ENCODE peak calls at places on chromosomes 5 and 9, in five cellular contexts. S is fibroblast of lung, Q is AG09309, C is D341Med, R is hypothalamus. K is an unnamed sample.

GRCh38 chr9:35972093-35972492 is 14.1 kb upstream of the OR2S2 start:
- DNase-seq in S (peak; percentile 30), Q (no peak), C (no peak), R (no peak), K (no peak)

GRCh38 chr9:21096172-21096900 is 18.6 kb upstream of the IFNB1 start:
- DNase-seq in S (peak; percentile 26), Q (peak; percentile 54), C (no peak), R (no peak), K (peak; percentile 14)

GRCh38 chr5:1182633-1183423 is 18.6 kb upstream of the SLC6A19 start:
- DNase-seq in S (no peak), Q (no peak), C (no peak), R (peak; percentile 77), K (peak; percentile 99)

GRCh38 chr5:143314664-143315063 is 88.8 kb downstream of the NR3C1 start:
- DNase-seq in S (peak; percentile 96), Q (peak; percentile 46), C (no peak), R (no peak), K (peak; percentile 35)

GRCh38 chr9:127853312-127854168 is 918 bp downstream of the ENG start:
- DNase-seq in S (no peak), Q (no peak), C (no peak), R (no peak), K (peak; percentile 23)

GRCh38 chr9:69357030-69357853 is 32.2 kb downstream of the ENTREP1 start:
- DNase-seq in S (no peak), Q (no peak), C (no peak), R (no peak), K (no peak)

GRCh38 chr5:122394313-122394712 is 82.3 kb downstream of the SNCAIP start:
- DNase-seq in S (no peak), Q (no peak), C (no peak), R (no peak), K (no peak)

GRCh38 chr9:31824860-31825259 is 559.6 kb upstream of the ACO1 start:
- DNase-seq in S (no peak), Q (no peak), C (no peak), R (no peak), K (peak; percentile 32)

GRCh38 chr9:69431203-69431602 is 106.2 kb downstream of the ENTREP1 start:
- DNase-seq in S (no peak), Q (no peak), C (no peak), R (no peak), K (no peak)

GRCh38 chr9:82149647-82150046 is 161.1 kb downstream of the SPATA31D1 start:
- DNase-seq in S (no peak), Q (no peak), C (no peak), R (no peak), K (no peak)

GRCh38 chr9:87546704-87547103 is 49.0 kb downstream of the DAPK1 start:
- DNase-seq in S (peak; percentile 44), Q (no peak), C (no peak), R (no peak), K (no peak)

GRCh38 chr5:160438316-160439204 is 16.9 kb downstream of the PTTG1 start:
- DNase-seq in S (peak; percentile 58), Q (peak; percentile 21), C (peak; percentile 66), R (peak; percentile 58), K (peak; percentile 80)

GRCh38 chr5:59579101-59579885 is 314.2 kb downstream of the PDE4D start:
- DNase-seq in S (no peak), Q (no peak), C (no peak), R (peak; percentile 16), K (no peak)

GRCh38 chr5:142680605-142681259 is 5.2 kb downstream of the FGF1 start:
- DNase-seq in S (peak; percentile 77), Q (no peak), C (no peak), R (no peak), K (no peak)

GRCh38 chr9:81613002-81613750 is 76.2 kb downstream of the TLE1 start:
- DNase-seq in S (no peak), Q (peak; percentile 46), C (peak; percentile 36), R (peak; percentile 12), K (no peak)

GRCh38 chr9:13942695-13943094 is 371.2 kb downstream of the NFIB start:
- DNase-seq in S (peak; percentile 100), Q (peak; percentile 87), C (no peak), R (no peak), K (no peak)

GRCh38 chr9:135229701-135230385 is 142.4 kb downstream of the OLFM1 start:
- DNase-seq in S (no peak), Q (no peak), C (no peak), R (no peak), K (no peak)

GRCh38 chr5:59236996-59237395 is 654.1 kb downstream of the RAB3C start:
- DNase-seq in S (peak; percentile 65), Q (no peak), C (no peak), R (no peak), K (no peak)

GRCh38 chr9:6501526-6502210 is 88.7 kb downstream of the UHRF2 start:
- DNase-seq in S (no peak), Q (no peak), C (no peak), R (no peak), K (no peak)

GRCh38 chr5:175162036-175162435 is 281.9 kb downstream of the DRD1 start:
- DNase-seq in S (peak; percentile 2), Q (no peak), C (no peak), R (no peak), K (no peak)

GRCh38 chr5:151509231-151509630 is 61.8 kb downstream of the SLC36A1 start:
- DNase-seq in S (no peak), Q (no peak), C (no peak), R (no peak), K (no peak)

GRCh38 chr9:133135193-133135745 is 14.2 kb upstream of the RALGDS start:
- DNase-seq in S (peak; percentile 94), Q (no peak), C (no peak), R (peak; percentile 24), K (no peak)

GRCh38 chr9:75941066-75941465 is 50.6 kb downstream of the PCSK5 start:
- DNase-seq in S (peak; percentile 83), Q (no peak), C (no peak), R (no peak), K (no peak)

GRCh38 chr9:20562051-20562450 is 60.2 kb downstream of the MLLT3 start:
- DNase-seq in S (no peak), Q (no peak), C (no peak), R (no peak), K (no peak)

GRCh38 chr5:174610968-174611367 is 113.4 kb upstream of the MSX2 start:
- DNase-seq in S (peak; percentile 63), Q (peak; percentile 27), C (no peak), R (no peak), K (no peak)

GRCh38 chr5:122165574-122166021 is 36.3 kb downstream of the ZNF474 start:
- DNase-seq in S (peak; percentile 78), Q (no peak), C (no peak), R (no peak), K (no peak)

GRCh38 chr5:113380299-113381014 is 54.3 kb downstream of the TSSK1B start:
- DNase-seq in S (peak; percentile 69), Q (no peak), C (no peak), R (no peak), K (no peak)

GRCh38 chr5:139903805-139904565 is 108.4 kb downstream of the PSD2 start:
- DNase-seq in S (no peak), Q (no peak), C (peak; percentile 82), R (peak; percentile 60), K (no peak)